ENCODE peak calls at places on chromosomes 6 and 20, in four cellular contexts. One of them, this sample, is unnamed.

GRCh38 chr6:6131492-6132109 is 124.9 kb upstream of the NRN1 start:
- DNase-seq in brain pericyte: no peak
- DNase-seq in activated T-cell treated with anti-CD3 and anti-CD28 coated beads for 1 hour: no peak
- DNase-seq in activated CD8-positive, alpha-beta memory T cell treated with anti-CD3 and anti-CD28 coated beads, Interleukin-2, amount 10 ng/mL, durations not matched to agents 7 days and 5 days: no peak
- DNase-seq in this sample: peak

GRCh38 chr20:51311636-51312479 is 230.7 kb downstream of the NFATC2 start:
- DNase-seq in activated T-cell treated with anti-CD3 and anti-CD28 coated beads for 1 hour: no peak
- DNase-seq in brain pericyte: no peak
- DNase-seq in activated CD8-positive, alpha-beta memory T cell treated with anti-CD3 and anti-CD28 coated beads, Interleukin-2, amount 10 ng/mL, durations not matched to agents 7 days and 5 days: no peak
- DNase-seq in this sample: peak

GRCh38 chr6:141618180-141618581 is 514.5 kb upstream of the GJE1 start:
- DNase-seq in brain pericyte: no peak
- DNase-seq in activated CD8-positive, alpha-beta memory T cell treated with anti-CD3 and anti-CD28 coated beads, Interleukin-2, amount 10 ng/mL, durations not matched to agents 7 days and 5 days: no peak
- DNase-seq in activated T-cell treated with anti-CD3 and anti-CD28 coated beads for 1 hour: no peak
- DNase-seq in this sample: no peak

GRCh38 chr6:85792278-85792677 is 149.6 kb upstream of the SYNCRIP start:
- DNase-seq in activated T-cell treated with anti-CD3 and anti-CD28 coated beads for 1 hour: no peak
- DNase-seq in brain pericyte: no peak
- DNase-seq in activated CD8-positive, alpha-beta memory T cell treated with anti-CD3 and anti-CD28 coated beads, Interleukin-2, amount 10 ng/mL, durations not matched to agents 7 days and 5 days: no peak
- DNase-seq in this sample: no peak

GRCh38 chr6:137724495-137725211 is 142.4 kb upstream of the TNFAIP3 start:
- DNase-seq in brain pericyte: no peak
- DNase-seq in activated T-cell treated with anti-CD3 and anti-CD28 coated beads for 1 hour: no peak
- DNase-seq in activated CD8-positive, alpha-beta memory T cell treated with anti-CD3 and anti-CD28 coated beads, Interleukin-2, amount 10 ng/mL, durations not matched to agents 7 days and 5 days: no peak
- DNase-seq in this sample: no peak

GRCh38 chr6:93581371-93581770 is 162.0 kb upstream of the EPHA7 start:
- DNase-seq in brain pericyte: peak
- DNase-seq in activated CD8-positive, alpha-beta memory T cell treated with anti-CD3 and anti-CD28 coated beads, Interleukin-2, amount 10 ng/mL, durations not matched to agents 7 days and 5 days: no peak
- DNase-seq in activated T-cell treated with anti-CD3 and anti-CD28 coated beads for 1 hour: no peak
- DNase-seq in this sample: peak

GRCh38 chr6:135202821-135203220 is 21.7 kb downstream of the MYB start:
- DNase-seq in brain pericyte: no peak
- DNase-seq in activated CD8-positive, alpha-beta memory T cell treated with anti-CD3 and anti-CD28 coated beads, Interleukin-2, amount 10 ng/mL, durations not matched to agents 7 days and 5 days: no peak
- DNase-seq in activated T-cell treated with anti-CD3 and anti-CD28 coated beads for 1 hour: no peak
- DNase-seq in this sample: no peak

GRCh38 chr20:63441136-63441776 is 31.2 kb downstream of the KCNQ2 start:
- DNase-seq in activated T-cell treated with anti-CD3 and anti-CD28 coated beads for 1 hour: no peak
- DNase-seq in activated CD8-positive, alpha-beta memory T cell treated with anti-CD3 and anti-CD28 coated beads, Interleukin-2, amount 10 ng/mL, durations not matched to agents 7 days and 5 days: peak
- DNase-seq in brain pericyte: no peak
- DNase-seq in this sample: no peak

GRCh38 chr6:47047479-47048411 is 5.6 kb upstream of the ADGRF1 start:
- DNase-seq in activated CD8-positive, alpha-beta memory T cell treated with anti-CD3 and anti-CD28 coated beads, Interleukin-2, amount 10 ng/mL, durations not matched to agents 7 days and 5 days: peak
- DNase-seq in activated T-cell treated with anti-CD3 and anti-CD28 coated beads for 1 hour: no peak
- DNase-seq in brain pericyte: peak
- DNase-seq in this sample: peak

GRCh38 chr6:100512203-100512862 is 47.6 kb upstream of the SIM1 start:
- DNase-seq in activated CD8-positive, alpha-beta memory T cell treated with anti-CD3 and anti-CD28 coated beads, Interleukin-2, amount 10 ng/mL, durations not matched to agents 7 days and 5 days: no peak
- DNase-seq in brain pericyte: no peak
- DNase-seq in activated T-cell treated with anti-CD3 and anti-CD28 coated beads for 1 hour: no peak
- DNase-seq in this sample: no peak

GRCh38 chr6:79640146-79641111 is 9.3 kb downstream of the SH3BGRL2 start:
- DNase-seq in activated T-cell treated with anti-CD3 and anti-CD28 coated beads for 1 hour: no peak
- DNase-seq in brain pericyte: no peak
- DNase-seq in activated CD8-positive, alpha-beta memory T cell treated with anti-CD3 and anti-CD28 coated beads, Interleukin-2, amount 10 ng/mL, durations not matched to agents 7 days and 5 days: no peak
- DNase-seq in this sample: peak

GRCh38 chr6:137869781-137870180 is 2.7 kb downstream of the TNFAIP3 start:
- DNase-seq in activated T-cell treated with anti-CD3 and anti-CD28 coated beads for 1 hour: no peak
- DNase-seq in activated CD8-positive, alpha-beta memory T cell treated with anti-CD3 and anti-CD28 coated beads, Interleukin-2, amount 10 ng/mL, durations not matched to agents 7 days and 5 days: no peak
- DNase-seq in brain pericyte: no peak
- DNase-seq in this sample: no peak

GRCh38 chr6:38177885-38178583 is 358.5 kb downstream of the ZFAND3 start:
- DNase-seq in activated T-cell treated with anti-CD3 and anti-CD28 coated beads for 1 hour: no peak
- DNase-seq in activated CD8-positive, alpha-beta memory T cell treated with anti-CD3 and anti-CD28 coated beads, Interleukin-2, amount 10 ng/mL, durations not matched to agents 7 days and 5 days: no peak
- DNase-seq in brain pericyte: no peak
- DNase-seq in this sample: no peak

GRCh38 chr20:55354700-55355099 is 650.6 kb downstream of the CBLN4 start:
- DNase-seq in brain pericyte: no peak
- DNase-seq in activated CD8-positive, alpha-beta memory T cell treated with anti-CD3 and anti-CD28 coated beads, Interleukin-2, amount 10 ng/mL, durations not matched to agents 7 days and 5 days: no peak
- DNase-seq in activated T-cell treated with anti-CD3 and anti-CD28 coated beads for 1 hour: no peak
- DNase-seq in this sample: no peak

GRCh38 chr20:731891-732560 is 36.3 kb downstream of the SLC52A3 start:
- DNase-seq in activated T-cell treated with anti-CD3 and anti-CD28 coated beads for 1 hour: no peak
- DNase-seq in brain pericyte: no peak
- DNase-seq in activated CD8-positive, alpha-beta memory T cell treated with anti-CD3 and anti-CD28 coated beads, Interleukin-2, amount 10 ng/mL, durations not matched to agents 7 days and 5 days: no peak
- DNase-seq in this sample: no peak

GRCh38 chr20:63939061-63939935 is 16.9 kb downstream of the UCKL1 start:
- DNase-seq in brain pericyte: no peak
- DNase-seq in activated CD8-positive, alpha-beta memory T cell treated with anti-CD3 and anti-CD28 coated beads, Interleukin-2, amount 10 ng/mL, durations not matched to agents 7 days and 5 days: no peak
- DNase-seq in activated T-cell treated with anti-CD3 and anti-CD28 coated beads for 1 hour: no peak
- DNase-seq in this sample: no peak

GRCh38 chr20:34907616-34908469 is 31.4 kb downstream of the ACSS2 start:
- DNase-seq in brain pericyte: peak
- DNase-seq in activated CD8-positive, alpha-beta memory T cell treated with anti-CD3 and anti-CD28 coated beads, Interleukin-2, amount 10 ng/mL, durations not matched to agents 7 days and 5 days: no peak
- DNase-seq in activated T-cell treated with anti-CD3 and anti-CD28 coated beads for 1 hour: no peak
- DNase-seq in this sample: peak

GRCh38 chr6:15420959-15421438 is 175.1 kb downstream of the JARID2 start:
- DNase-seq in activated T-cell treated with anti-CD3 and anti-CD28 coated beads for 1 hour: no peak
- DNase-seq in activated CD8-positive, alpha-beta memory T cell treated with anti-CD3 and anti-CD28 coated beads, Interleukin-2, amount 10 ng/mL, durations not matched to agents 7 days and 5 days: no peak
- DNase-seq in brain pericyte: no peak
- DNase-seq in this sample: no peak

GRCh38 chr6:38079107-38079506 is 259.6 kb downstream of the ZFAND3 start:
- DNase-seq in activated CD8-positive, alpha-beta memory T cell treated with anti-CD3 and anti-CD28 coated beads, Interleukin-2, amount 10 ng/mL, durations not matched to agents 7 days and 5 days: no peak
- DNase-seq in brain pericyte: no peak
- DNase-seq in activated T-cell treated with anti-CD3 and anti-CD28 coated beads for 1 hour: no peak
- DNase-seq in this sample: no peak

GRCh38 chr6:106475280-106475679 is 114.8 kb downstream of the CRYBG1 start:
- DNase-seq in activated T-cell treated with anti-CD3 and anti-CD28 coated beads for 1 hour: no peak
- DNase-seq in activated CD8-positive, alpha-beta memory T cell treated with anti-CD3 and anti-CD28 coated beads, Interleukin-2, amount 10 ng/mL, durations not matched to agents 7 days and 5 days: no peak
- DNase-seq in brain pericyte: no peak
- DNase-seq in this sample: peak

GRCh38 chr6:168722397-168722796 is 281.4 kb downstream of the SMOC2 start:
- DNase-seq in brain pericyte: no peak
- DNase-seq in activated CD8-positive, alpha-beta memory T cell treated with anti-CD3 and anti-CD28 coated beads, Interleukin-2, amount 10 ng/mL, durations not matched to agents 7 days and 5 days: no peak
- DNase-seq in activated T-cell treated with anti-CD3 and anti-CD28 coated beads for 1 hour: no peak
- DNase-seq in this sample: no peak

GRCh38 chr6:20879526-20879925 is 345.3 kb downstream of the CDKAL1 start:
- DNase-seq in brain pericyte: no peak
- DNase-seq in activated T-cell treated with anti-CD3 and anti-CD28 coated beads for 1 hour: no peak
- DNase-seq in activated CD8-positive, alpha-beta memory T cell treated with anti-CD3 and anti-CD28 coated beads, Interleukin-2, amount 10 ng/mL, durations not matched to agents 7 days and 5 days: no peak
- DNase-seq in this sample: no peak